ENCODE peak calls at places on chromosomes 12 and 14, in six cellular contexts. R is K562, T is HCT116, Z is SK-N-SH, L is HepG2, P is H1. U is an unnamed sample.
A peak's percentile ranks its signal among the peaks of the same experiment; 100 is the strongest.

GRCh38 chr14:79568566-79568965 is 642.7 kb downstream of the DIO2 start:
- DNase-seq in R (no peak), T (no peak), Z (no peak), L (no peak), P (no peak), U (no peak)

GRCh38 chr12:102634216-102634615 is 153.9 kb upstream of the IGF1 start:
- DNase-seq in R (no peak), T (no peak), Z (no peak), L (no peak), P (no peak), U (no peak)

GRCh38 chr12:100427078-100427477 is 46.6 kb upstream of the NR1H4 start:
- DNase-seq in R (no peak), T (peak; percentile 23), Z (no peak), L (peak; percentile 44), P (no peak), U (no peak)

GRCh38 chr14:71855399-71856036 is 76.7 kb upstream of the RGS6 start:
- DNase-seq in R (peak; percentile 50), T (peak; percentile 46), Z (peak; percentile 65), L (peak; percentile 49), P (peak; percentile 92), U (peak; percentile 31)

GRCh38 chr12:20350495-20350894 is 17.8 kb upstream of the PDE3A start:
- DNase-seq in R (no peak), T (no peak), Z (no peak), L (no peak), P (no peak), U (no peak)

GRCh38 chr12:24222968-24223367 is 273.5 kb upstream of the SOX5 start:
- DNase-seq in R (no peak), T (no peak), Z (no peak), L (no peak), P (no peak), U (no peak)

GRCh38 chr14:45650754-45651153 is 397.8 kb upstream of the MIS18BP1 start:
- DNase-seq in R (no peak), T (no peak), Z (no peak), L (no peak), P (no peak), U (no peak)

GRCh38 chr12:132131952-132132351 is 12.2 kb downstream of the DDX51 start:
- DNase-seq in R (no peak), T (no peak), Z (no peak), L (no peak), P (no peak), U (no peak)

GRCh38 chr12:91604897-91605296 is 422.3 kb upstream of the DCN start:
- DNase-seq in R (no peak), T (no peak), Z (no peak), L (no peak), P (no peak), U (no peak)

GRCh38 chr12:25436206-25436912 is 116.7 kb downstream of the LMNTD1 start:
- DNase-seq in R (peak; percentile 24), T (peak; percentile 70), Z (peak; percentile 64), L (peak; percentile 49), P (peak; percentile 54), U (peak; percentile 20)

GRCh38 chr12:6377667-6377994 is 2.3 kb upstream of the SCNN1A start:
- DNase-seq in R (no peak), T (no peak), Z (no peak), L (no peak), P (no peak), U (no peak)

GRCh38 chr14:61153914-61154545 is 127.1 kb downstream of the TMEM30B start:
- DNase-seq in R (no peak), T (no peak), Z (no peak), L (no peak), P (no peak), U (no peak)

GRCh38 chr14:52067873-52068740 is 752 bp downstream of the NID2 start:
- DNase-seq in R (no peak), T (no peak), Z (peak; percentile 62), L (no peak), P (peak; percentile 77), U (no peak)

GRCh38 chr12:5503774-5504173 is 71.9 kb downstream of the NTF3 start:
- DNase-seq in R (no peak), T (no peak), Z (no peak), L (no peak), P (no peak), U (no peak)

GRCh38 chr12:132116709-132117557 is 27.2 kb downstream of the DDX51 start:
- DNase-seq in R (no peak), T (no peak), Z (no peak), L (no peak), P (no peak), U (no peak)

GRCh38 chr12:237026-237815 is 23.3 kb upstream of the SLC6A12 start:
- DNase-seq in R (no peak), T (no peak), Z (no peak), L (peak; percentile 66), P (no peak), U (no peak)

GRCh38 chr12:100442403-100442802 is 31.3 kb upstream of the NR1H4 start:
- DNase-seq in R (no peak), T (no peak), Z (no peak), L (peak; percentile 63), P (no peak), U (no peak)

GRCh38 chr12:130748786-130749185 is 32.7 kb upstream of the RIMBP2 start:
- DNase-seq in R (no peak), T (no peak), Z (no peak), L (no peak), P (no peak), U (no peak)

GRCh38 chr14:22737052-22737451 is 29.4 kb upstream of the OXA1L start:
- DNase-seq in R (no peak), T (no peak), Z (no peak), L (no peak), P (no peak), U (no peak)

GRCh38 chr12:17949558-17950141 is 140.3 kb downstream of the RERGL start:
- DNase-seq in R (no peak), T (no peak), Z (no peak), L (no peak), P (no peak), U (no peak)

GRCh38 chr14:64444984-64445845 is 20.1 kb upstream of the AKAP5 start:
- DNase-seq in R (no peak), T (no peak), Z (peak; percentile 56), L (no peak), P (no peak), U (peak; percentile 84)

GRCh38 chr12:45914090-45914489 is 76.3 kb downstream of the SCAF11 start:
- DNase-seq in R (no peak), T (no peak), Z (no peak), L (no peak), P (no peak), U (no peak)

GRCh38 chr12:113302925-113303640 is 31.8 kb downstream of the SLC8B1 start:
- DNase-seq in R (no peak), T (no peak), Z (no peak), L (no peak), P (no peak), U (no peak)

GRCh38 chr14:103105580-103106168 is 11.1 kb downstream of the EXOC3L4 start:
- DNase-seq in R (no peak), T (no peak), Z (no peak), L (no peak), P (no peak), U (no peak)

GRCh38 chr12:2215709-2216560 is 163.1 kb downstream of the CACNA1C start:
- DNase-seq in R (no peak), T (no peak), Z (no peak), L (no peak), P (no peak), U (no peak)

GRCh38 chr14:68580676-68581075 is 212.2 kb downstream of the ZFP36L1 start:
- DNase-seq in R (no peak), T (no peak), Z (no peak), L (no peak), P (no peak), U (no peak)

GRCh38 chr14:73208390-73208789 is 28.9 kb upstream of the PAPLN start:
- DNase-seq in R (no peak), T (peak; percentile 8), Z (no peak), L (no peak), P (no peak), U (no peak)

GRCh38 chr12:114400395-114400794 is 5.5 kb downstream of the TBX5 start:
- DNase-seq in R (no peak), T (no peak), Z (no peak), L (no peak), P (no peak), U (no peak)

GRCh38 chr12:77402726-77403125 is 337.4 kb upstream of the E2F7 start:
- DNase-seq in R (no peak), T (no peak), Z (no peak), L (no peak), P (no peak), U (no peak)
- TF ChIP-seq SIN3A in R (no peak), T (no peak), Z (no peak), L (no peak), P (no peak), U (no peak)

DNA sequence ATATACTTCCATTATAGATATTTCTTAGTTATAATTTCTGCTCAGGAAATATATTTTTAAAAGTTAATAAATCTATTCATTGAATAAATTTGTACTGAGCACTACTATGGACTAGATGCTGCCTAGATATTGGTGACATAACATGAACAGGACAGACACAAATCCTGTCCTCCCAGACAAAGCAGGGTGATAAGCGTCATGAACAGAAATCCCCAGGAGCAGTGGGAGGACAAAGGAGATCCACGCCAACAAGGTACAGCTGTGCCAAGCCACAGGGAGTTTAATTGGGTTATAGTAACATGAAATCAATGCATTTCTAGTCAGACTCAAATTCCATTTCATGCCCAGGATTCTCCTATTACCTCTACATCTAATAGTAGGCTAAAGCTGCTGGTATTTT is 171.8 kb upstream of the CPNE8 start:
- DNase-seq in R (no peak), T (no peak), Z (peak; percentile 30), L (no peak), P (no peak), U (no peak)
- H3K4me2 ChIP-seq in R (no peak overlapping the region), T (no peak overlapping the region), Z (no peak overlapping the region), L (no peak overlapping the region), P (no peak overlapping the region), U (no peak overlapping the region)

DNA sequence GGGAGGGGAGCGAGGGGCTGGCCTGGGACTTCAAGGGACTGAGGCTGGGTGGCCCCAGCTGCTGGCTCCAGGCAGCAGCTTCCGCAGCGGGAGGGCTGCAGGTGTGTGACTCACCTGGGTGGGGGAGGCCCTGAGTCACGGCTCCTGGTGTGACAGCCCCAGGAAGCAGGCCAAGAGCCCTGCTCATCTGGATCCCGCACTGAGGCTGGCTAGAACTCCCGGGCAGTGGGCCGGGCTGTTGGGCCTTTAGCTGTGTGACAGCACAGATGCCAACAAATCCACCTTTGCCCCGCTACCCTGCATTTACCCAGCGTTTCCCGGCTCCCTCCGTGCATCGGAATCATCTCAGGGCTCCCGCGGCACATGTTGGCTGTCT is 180.0 kb upstream of the PRMT8 start:
- DNase-seq in R (no peak), T (peak; percentile 83), Z (no peak), L (no peak), P (no peak), U (no peak)
- TF ChIP-seq SIN3A in R (no peak), T (no peak), Z (no peak), L (no peak), P (no peak), U (no peak)

GRCh38 chr14:94539181-94539580 is 22.1 kb upstream of the SERPINA4 start:
- DNase-seq in R (no peak), T (no peak), Z (no peak), L (no peak), P (no peak), U (no peak)
- H3K4me2 ChIP-seq in R (no peak overlapping the region), T (no peak overlapping the region), Z (no peak overlapping the region), L (peak overlapping the region; percentile 88), P (no peak overlapping the region), U (no peak overlapping the region)